ENCODE peak calls at places on chromosomes 11 and 22, in nine cellular contexts. Y, I, V, D, L, F, K, S and H are unnamed samples.

GRCh38 chr11:60084866-60085265 is 3.6 kb upstream of the MS4A2 start:
- DNase-seq in F (no peak), V (no peak), D (no peak), L (no peak), I (no peak), S (no peak), K (no peak), Y (no peak), H (no peak)

GRCh38 chr11:26929806-26930517 is 64.0 kb upstream of the FIBIN start:
- DNase-seq in I (no peak), S (no peak), K (no peak), D (peak), Y (no peak), F (no peak), V (no peak), L (no peak), H (no peak)

GRCh38 chr11:82676483-82677094 is 57.1 kb downstream of the FAM181B start:
- DNase-seq in D (no peak), I (no peak), Y (no peak), V (no peak), L (no peak), S (no peak), F (no peak), K (no peak), H (no peak)

GRCh38 chr22:50584106-50585096 is 1.8 kb upstream of the CHKB start:
- DNase-seq in Y (no peak), L (no peak), K (no peak), D (no peak), S (no peak), F (no peak), I (no peak), V (no peak), H (no peak)

GRCh38 chr11:19380375-19380774 is 139.6 kb upstream of the E2F8 start:
- DNase-seq in F (no peak), V (peak), D (peak), Y (no peak), S (no peak), I (no peak), L (peak), K (no peak), H (no peak)

GRCh38 chr22:22210375-22210774 is 34.2 kb upstream of the VPREB1 start:
- DNase-seq in D (peak), K (no peak), I (no peak), V (peak), S (no peak), L (peak), Y (peak), F (no peak), H (no peak)

GRCh38 chr11:69541501-69542313 is 60.2 kb downstream of the LINC01488 start:
- DNase-seq in Y (no peak), L (peak), S (no peak), I (no peak), D (peak), V (peak), K (no peak), F (no peak), H (peak)

GRCh38 chr11:26828291-26828690 is 106.4 kb upstream of the SLC5A12 start:
- DNase-seq in S (no peak), Y (no peak), F (no peak), V (no peak), D (no peak), I (no peak), K (no peak), L (no peak), H (no peak)

GRCh38 chr11:128323381-128323780 is 264.0 kb downstream of the ETS1 start:
- DNase-seq in I (peak), L (peak), Y (no peak), F (peak), D (peak), V (peak), K (no peak), S (no peak), H (no peak)

GRCh38 chr11:68140496-68141246 is 19.5 kb upstream of the CHKA start:
- DNase-seq in S (no peak), V (no peak), Y (no peak), F (no peak), K (no peak), L (no peak), I (no peak), D (no peak), H (peak)

GRCh38 chr11:79078999-79079398 is 361.8 kb downstream of the TENM4 start:
- DNase-seq in D (no peak), F (no peak), S (no peak), K (no peak), Y (no peak), L (no peak), V (no peak), I (no peak), H (peak)

GRCh38 chr11:13291794-13292193 is 14.2 kb downstream of the BMAL1 start:
- DNase-seq in F (no peak), S (no peak), I (no peak), K (no peak), Y (no peak), V (no peak), L (no peak), D (no peak), H (no peak)

GRCh38 chr11:13328276-13328675 is 50.7 kb downstream of the BMAL1 start:
- DNase-seq in V (no peak), S (no peak), L (no peak), F (no peak), D (no peak), Y (no peak), K (no peak), I (no peak), H (no peak)

GRCh38 chr11:102493524-102493923 is 37.0 kb downstream of the MMP7 start:
- DNase-seq in I (no peak), D (no peak), V (no peak), K (no peak), L (no peak), F (no peak), Y (no peak), S (no peak), H (no peak)

GRCh38 chr11:890794-891600 is 19.6 kb downstream of the CHID1 start:
- DNase-seq in F (no peak), S (no peak), V (no peak), Y (no peak), K (no peak), I (no peak), L (no peak), D (no peak), H (no peak)

GRCh38 chr11:69874984-69875673 is 55.9 kb upstream of the FGF3 start:
- DNase-seq in D (no peak), L (no peak), Y (no peak), V (no peak), I (no peak), F (peak), S (no peak), K (no peak), H (peak)

GRCh38 chr11:88384678-88385015 is 47.1 kb upstream of the CTSC start:
- DNase-seq in F (no peak), I (no peak), D (no peak), K (no peak), S (no peak), L (peak), Y (no peak), V (no peak), H (no peak)

GRCh38 chr11:12918667-12919066 is 90.4 kb upstream of the RASSF10 start:
- DNase-seq in I (no peak), D (no peak), V (no peak), Y (no peak), L (no peak), K (no peak), F (no peak), S (no peak), H (no peak)

GRCh38 chr22:19232620-19233019 is 54.1 kb upstream of the SLC25A1 start:
- DNase-seq in D (no peak), V (no peak), Y (no peak), L (no peak), S (no peak), K (no peak), I (no peak), F (no peak), H (no peak)

GRCh38 chr11:108224366-108224765 is 1.5 kb downstream of the ATM start:
- DNase-seq in L (no peak), Y (no peak), D (no peak), I (no peak), K (no peak), F (no peak), V (no peak), S (no peak), H (no peak)

GRCh38 chr11:45922425-45923082 is at the start of gene LARGE2:
- DNase-seq in V (no peak), D (no peak), L (no peak), F (peak), I (peak), K (peak), S (no peak), Y (no peak), H (peak)

GRCh38 chr11:67054851-67055523 is 1.7 kb upstream of the RHOD start:
- DNase-seq in L (peak), I (no peak), F (peak), S (no peak), K (peak), V (peak), Y (no peak), D (peak), H (peak)

GRCh38 chr11:921921-922678 is 3.6 kb upstream of the AP2A2 start:
- DNase-seq in S (no peak), L (no peak), Y (no peak), F (peak), K (no peak), D (no peak), I (no peak), V (no peak), H (no peak)

GRCh38 chr11:95222817-95223216 is 8.2 kb downstream of the SESN3 start:
- DNase-seq in I (no peak), F (no peak), S (no peak), K (no peak), V (no peak), D (no peak), Y (no peak), L (no peak), H (no peak)

GRCh38 chr11:92670293-92670890 is 299.1 kb upstream of the MTNR1B start:
- DNase-seq in S (no peak), L (no peak), Y (no peak), F (no peak), D (no peak), V (no peak), K (no peak), I (no peak), H (no peak)

GRCh38 chr11:697028-697491 is 1.4 kb downstream of the TMEM80 start:
- DNase-seq in S (no peak), I (no peak), D (peak), V (peak), K (no peak), L (peak), Y (no peak), F (no peak), H (no peak)

GRCh38 chr11:13216019-13217006 is 61.3 kb upstream of the BMAL1 start:
- DNase-seq in K (no peak), I (no peak), V (peak), S (no peak), F (peak), D (peak), L (peak), Y (no peak), H (no peak)

GRCh38 chr11:47766363-47767227 is 546 bp downstream of the FNBP4 start:
- DNase-seq in D (peak), S (peak), V (peak), I (peak), Y (peak), L (peak), F (no peak), K (peak), H (peak)

GRCh38 chr22:39317084-39317755 is 2.2 kb downstream of the RPL3 start:
- DNase-seq in Y (no peak), D (peak), I (no peak), F (peak), S (no peak), L (no peak), K (peak), V (no peak), H (no peak)

GRCh38 chr11:70511345-70511744 is 113.0 kb downstream of the CTTN start:
- DNase-seq in V (no peak), Y (no peak), D (no peak), F (peak), L (no peak), I (no peak), K (no peak), S (no peak), H (no peak)

GRCh38 chr22:49726022-49726681 is 101.5 kb downstream of the BRD1 start:
- DNase-seq in S (no peak), L (no peak), I (no peak), Y (no peak), F (peak), V (no peak), K (no peak), D (no peak), H (no peak)

GRCh38 chr22:29716814-29717213 is 3.0 kb upstream of the CABP7 start:
- DNase-seq in Y (no peak), L (peak), V (peak), K (peak), I (no peak), S (no peak), D (peak), F (peak), H (peak)

GRCh38 chr22:39236321-39237275 is 8.2 kb downstream of the PDGFB start:
- DNase-seq in S (no peak), F (no peak), V (no peak), L (no peak), Y (no peak), D (no peak), K (no peak), I (no peak), H (peak)